ENCODE peak calls at places on chromosomes 13 and 19, in five cellular contexts. G is omental fat pad; J is activated CD4-positive, alpha-beta T cell treated with anti-CD3 and anti-CD28 coated beads, Interleukin-2, amount 50 U/mL, for 1 hour; O is nephron progenitor cell; D is fibroblast of gingiva. Y is an unnamed sample.

GRCh38 chr19:18292810-18293641 is 11.6 kb upstream of the JUND start:
- DNase-seq in J (no peak), O (peak), G (peak), D (peak), Y (peak)

GRCh38 chr13:95660981-95661581 is 15.9 kb upstream of the DNAJC3 start:
- DNase-seq in J (no peak), D (peak), G (no peak), O (no peak), Y (peak)

GRCh38 chr13:40170091-40170490 is 496.4 kb downstream of the FOXO1 start:
- DNase-seq in J (no peak), G (no peak), D (peak), O (no peak), Y (no peak)

GRCh38 chr19:15426485-15427349 is 7.9 kb upstream of the AKAP8L start:
- DNase-seq in G (no peak), D (no peak), J (no peak), O (no peak), Y (no peak)

GRCh38 chr13:46405457-46405856 is 18.4 kb upstream of the RUBCNL start:
- DNase-seq in J (no peak), D (no peak), G (no peak), O (no peak), Y (no peak)

GRCh38 chr13:89923052-89923451 is 1424.4 kb upstream of the MIR17HG start:
- DNase-seq in G (no peak), D (no peak), O (no peak), J (no peak), Y (no peak)

GRCh38 chr13:27830010-27830409 is 37.7 kb downstream of the GSX1 start:
- DNase-seq in J (peak), G (no peak), D (no peak), O (peak), Y (peak)

GRCh38 chr13:59501004-59501403 is 662.7 kb downstream of the DIAPH3 start:
- DNase-seq in D (no peak), J (no peak), G (no peak), O (no peak), Y (no peak)

GRCh38 chr13:27131202-27131623 is 40.4 kb downstream of the USP12 start:
- DNase-seq in G (no peak), J (peak), O (no peak), D (no peak), Y (no peak)

GRCh38 chr13:113129921-113130750 is 7.5 kb downstream of the F10 start:
- DNase-seq in J (no peak), D (no peak), G (no peak), O (no peak), Y (no peak)

GRCh38 chr13:41694902-41695301 is 237.6 kb downstream of the RGCC start:
- DNase-seq in G (peak), D (peak), J (no peak), O (no peak), Y (no peak)

GRCh38 chr19:2668188-2668763 is 34.2 kb downstream of the GNG7 start:
- DNase-seq in O (no peak), G (no peak), D (no peak), J (no peak), Y (no peak)

GRCh38 chr19:56983804-56984203 is 136.0 kb upstream of the USP29 start:
- DNase-seq in O (no peak), G (no peak), J (no peak), D (no peak), Y (no peak)

GRCh38 chr19:4911786-4912672 is 2.7 kb downstream of the UHRF1 start:
- DNase-seq in O (peak), J (peak), G (peak), D (peak), Y (peak)